ENCODE peak calls at places on chromosomes 11 and 22, in six cellular contexts. H is HCT116, G is HepG2, E is SK-N-SH, T is K562, F is H1. S is an unnamed sample.

GRCh38 chr11:18802381-18803257 is 11.0 kb upstream of the PTPN5 start:
- DNase-seq in H (peak; percentile 58), G (peak; percentile 52), E (peak; percentile 62), T (peak; percentile 35), F (no peak), S (peak; percentile 73)

GRCh38 chr11:69201764-69202370 is 46.1 kb downstream of the SMIM38 start:
- DNase-seq in H (no peak), G (no peak), E (no peak), T (no peak), F (no peak), S (no peak)

GRCh38 chr11:2924381-2924780 is 4.8 kb downstream of the PHLDA2 start:
- DNase-seq in H (no peak), G (no peak), E (peak; percentile 81), T (no peak), F (no peak), S (peak; percentile 85)

GRCh38 chr22:42262964-42263363 is 7.5 kb downstream of the TCF20 start:
- DNase-seq in H (no peak), G (no peak), E (no peak), T (no peak), F (no peak), S (no peak)

GRCh38 chr11:23903044-23903704 is 593.7 kb upstream of the LUZP2 start:
- DNase-seq in H (no peak), G (peak; percentile 4), E (no peak), T (no peak), F (no peak), S (no peak)

GRCh38 chr11:64136767-64137166 is 29.1 kb downstream of the MACROD1 start:
- DNase-seq in H (no peak), G (no peak), E (no peak), T (no peak), F (no peak), S (no peak)

GRCh38 chr11:84642500-84642899 is 984.6 kb downstream of the DLG2 start:
- DNase-seq in H (no peak), G (no peak), E (no peak), T (no peak), F (no peak), S (no peak)

GRCh38 chr11:20474951-20475517 is 87.5 kb downstream of the PRMT3 start:
- DNase-seq in H (no peak), G (no peak), E (no peak), T (no peak), F (no peak), S (no peak)

GRCh38 chr11:118201966-118202365 is 22.8 kb downstream of the JAML start:
- DNase-seq in H (no peak), G (no peak), E (no peak), T (no peak), F (no peak), S (no peak)

GRCh38 chr11:16613401-16614381 is 124.8 kb upstream of the C11orf58 start:
- DNase-seq in H (peak; percentile 61), G (peak; percentile 73), E (peak; percentile 91), T (peak; percentile 78), F (peak; percentile 85), S (peak; percentile 76)

GRCh38 chr22:35220221-35220620 is 37.1 kb upstream of the HMGXB4 start:
- DNase-seq in H (no peak), G (no peak), E (no peak), T (no peak), F (no peak), S (no peak)

GRCh38 chr11:1348748-1349073 is 39.3 kb upstream of the TOLLIP start:
- DNase-seq in H (no peak), G (no peak), E (no peak), T (no peak), F (no peak), S (no peak)

GRCh38 chr11:33507967-33508366 is 192.7 kb downstream of the C11orf91 start:
- DNase-seq in H (peak; percentile 6), G (peak; percentile 21), E (no peak), T (no peak), F (no peak), S (no peak)

GRCh38 chr11:31240340-31240904 is 129.1 kb downstream of the DCDC1 start:
- DNase-seq in H (peak; percentile 59), G (peak; percentile 59), E (peak; percentile 14), T (peak; percentile 19), F (no peak), S (no peak)

GRCh38 chr22:40401532-40401931 is 31.1 kb downstream of the SGSM3 start:
- DNase-seq in H (no peak), G (no peak), E (no peak), T (no peak), F (no peak), S (no peak)

GRCh38 chr11:2271077-2271326 is 614 bp upstream of the ASCL2 start:
- DNase-seq in H (no peak), G (no peak), E (no peak), T (peak; percentile 70), F (no peak), S (peak; percentile 85)

GRCh38 chr11:64334764-64335741 is 5.0 kb upstream of the CCDC88B start:
- DNase-seq in H (peak; percentile 96), G (peak; percentile 85), E (peak; percentile 69), T (peak; percentile 94), F (no peak), S (no peak)

GRCh38 chr11:128291835-128292234 is 295.5 kb downstream of the ETS1 start:
- DNase-seq in H (no peak), G (no peak), E (no peak), T (no peak), F (no peak), S (no peak)

GRCh38 chr22:25941365-25941960 is 199.5 kb downstream of the MYO18B start:
- DNase-seq in H (no peak), G (no peak), E (no peak), T (no peak), F (no peak), S (no peak)

GRCh38 chr11:76250520-76251222 is 44.4 kb upstream of the WNT11 start:
- DNase-seq in H (no peak), G (no peak), E (no peak), T (no peak), F (no peak), S (no peak)

GRCh38 chr22:26323013-26323412 is 106.0 kb upstream of the ASPHD2 start:
- DNase-seq in H (no peak), G (no peak), E (no peak), T (no peak), F (no peak), S (no peak)

GRCh38 chr22:48941903-48942625 is 885.6 kb downstream of the BRD1 start:
- DNase-seq in H (no peak), G (no peak), E (no peak), T (no peak), F (no peak), S (no peak)

GRCh38 chr22:50089231-50090140 is at the start of gene MOV10L1:
- DNase-seq in H (no peak), G (no peak), E (peak; percentile 67), T (peak; percentile 62), F (no peak), S (peak; percentile 9)

GRCh38 chr22:37225481-37225880 is 13.2 kb upstream of the SSTR3 start:
- DNase-seq in H (no peak), G (no peak), E (no peak), T (no peak), F (no peak), S (no peak)

GRCh38 chr11:10204021-10204420 is 90.0 kb downstream of the SBF2 start:
- DNase-seq in H (no peak), G (no peak), E (no peak), T (no peak), F (no peak), S (no peak)

GRCh38 chr11:10211470-10211869 is 82.5 kb downstream of the SBF2 start:
- DNase-seq in H (no peak), G (no peak), E (no peak), T (no peak), F (no peak), S (no peak)

GRCh38 chr11:10205928-10206327 is 88.1 kb downstream of the SBF2 start:
- DNase-seq in H (no peak), G (no peak), E (no peak), T (no peak), F (no peak), S (no peak)

GRCh38 chr11:10208045-10208674 is 85.9 kb downstream of the SBF2 start:
- DNase-seq in H (peak; percentile 58), G (peak; percentile 41), E (peak; percentile 56), T (peak; percentile 35), F (no peak), S (peak; percentile 13)
- TF ChIP-seq JUND in H (no peak), G (no peak), E (no peak), T (no peak), F (no peak), S (no peak)

GRCh38 chr11:9615031-9615451 is 41.6 kb downstream of the WEE1 start:
- DNase-seq in H (no peak), G (no peak), E (no peak), T (no peak), F (no peak), S (no peak)
- TF ChIP-seq JUND in H (no peak), G (no peak), E (no peak), T (no peak), F (no peak), S (no peak)

GRCh38 chr11:102989379-102990047 is 34.0 kb upstream of the MMP13 start:
- DNase-seq in H (no peak), G (no peak), E (no peak), T (no peak), F (no peak), S (no peak)
- TF ChIP-seq JUND in H (no peak), G (no peak), E (peak; percentile 25), T (no peak), F (no peak), S (no peak)

DNA sequence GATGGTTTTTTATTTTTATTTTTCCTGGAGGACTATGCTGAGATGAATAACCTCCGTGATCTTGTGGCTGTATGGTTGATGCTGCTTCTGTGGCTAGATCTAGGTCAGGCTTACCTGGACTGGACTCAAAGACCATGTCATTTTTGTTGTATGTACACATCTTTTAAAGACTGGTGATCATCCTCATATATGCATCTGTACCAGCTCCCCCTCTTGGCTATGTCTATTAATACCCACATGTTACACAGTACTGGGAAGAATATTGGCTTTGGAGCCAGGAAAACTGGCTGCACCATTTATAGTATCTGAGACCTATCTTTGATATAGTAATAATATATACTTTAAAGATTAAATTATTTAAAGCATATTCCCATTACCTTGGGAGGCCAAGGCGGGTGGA is 18.4 kb upstream of the PITPNB start:
- DNase-seq in H (no peak), G (peak; percentile 21), E (peak; percentile 36), T (no peak), F (no peak), S (no peak)
- TF ChIP-seq JUND in H (no peak), G (no peak), E (no peak), T (no peak), F (no peak), S (no peak)

S was measured in T47D.